ENCODE peak calls at places on chromosomes 2 and 18, in four cellular contexts. H is GM12878, B is H1, K is HepG2. Y is an unnamed sample. For H3K9me3, the result is how much of the 10 kb centered on the place peaks cover.

GRCh38 chr2:24111407-24111861 is 11.7 kb downstream of the PFN4 start:
- DNase-seq in H (no peak), B (no peak), K (no peak), Y (no peak)

GRCh38 chr2:224359569-224359968 is 42.3 kb downstream of the FAM124B start:
- DNase-seq in H (no peak), B (peak), K (peak), Y (peak)

GRCh38 chr2:107412981-107413380 is 413.7 kb upstream of the RGPD4 start:
- DNase-seq in H (no peak), B (no peak), K (no peak), Y (no peak)

GRCh38 chr2:73408198-73408597 is 22.6 kb downstream of the ALMS1 start:
- DNase-seq in H (no peak), B (no peak), K (no peak), Y (no peak)

GRCh38 chr2:160837416-160837815 is 322.8 kb upstream of the TANK start:
- DNase-seq in H (no peak), B (no peak), K (no peak), Y (no peak)

GRCh38 chr2:14944562-14945346 is 312.2 kb downstream of the LRATD1 start:
- DNase-seq in H (no peak), B (peak), K (peak), Y (peak)

GRCh38 chr18:354456-354855 is 86.6 kb upstream of the THOC1 start:
- DNase-seq in H (no peak), B (no peak), K (no peak), Y (no peak)

GRCh38 chr2:221546505-221547225 is 25.4 kb downstream of the EPHA4 start:
- DNase-seq in H (no peak), B (no peak), K (no peak), Y (no peak)

GRCh38 chr2:207334631-207335371 is 169.1 kb upstream of the KLF7 start:
- DNase-seq in H (no peak), B (peak), K (no peak), Y (peak)

GRCh38 chr2:101734511-101735165 is 37.1 kb downstream of the MAP4K4 start:
- DNase-seq in H (no peak), B (no peak), K (no peak), Y (no peak)

DNA sequence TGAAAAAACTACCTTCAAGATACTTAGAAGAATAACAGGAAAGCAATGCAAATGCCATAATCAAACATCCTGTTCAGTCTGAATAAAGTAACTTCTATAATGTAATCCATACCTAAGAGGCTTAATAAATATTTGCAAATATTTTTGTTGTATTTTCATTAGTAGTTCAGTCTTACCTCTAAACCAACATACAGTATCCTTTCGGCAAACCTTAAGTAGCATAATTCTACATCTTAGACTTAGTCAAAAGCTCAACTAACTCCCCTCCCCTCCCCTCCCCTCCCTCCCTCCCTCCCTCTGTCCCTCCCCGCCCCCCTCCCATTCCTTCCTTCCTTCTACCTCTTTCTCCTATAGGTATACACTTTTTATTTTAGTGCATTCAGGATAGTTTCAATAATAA is 1373.2 kb downstream of the SUCLG1 start:
- DNase-seq in H (no peak), B (no peak), K (no peak), Y (no peak)
- TF ChIP-seq SUZ12 in H (no peak), B (no peak), K (no peak), Y (no peak)

GRCh38 chr2:6841537-6842287 is 24.0 kb downstream of the CMPK2 start:
- DNase-seq in H (no peak), B (no peak), K (no peak), Y (no peak)
- H3K9me3 ChIP-seq in H (under half), B (half or more), K (half or more), Y (under half)

GRCh38 chr18:58578321-58578720 is 50.6 kb downstream of the ALPK2 start:
- DNase-seq in H (no peak), B (no peak), K (no peak), Y (no peak)
- H3K4me3 ChIP-seq in H (no peak), B (no peak), K (peak), Y (no peak)

DNA sequence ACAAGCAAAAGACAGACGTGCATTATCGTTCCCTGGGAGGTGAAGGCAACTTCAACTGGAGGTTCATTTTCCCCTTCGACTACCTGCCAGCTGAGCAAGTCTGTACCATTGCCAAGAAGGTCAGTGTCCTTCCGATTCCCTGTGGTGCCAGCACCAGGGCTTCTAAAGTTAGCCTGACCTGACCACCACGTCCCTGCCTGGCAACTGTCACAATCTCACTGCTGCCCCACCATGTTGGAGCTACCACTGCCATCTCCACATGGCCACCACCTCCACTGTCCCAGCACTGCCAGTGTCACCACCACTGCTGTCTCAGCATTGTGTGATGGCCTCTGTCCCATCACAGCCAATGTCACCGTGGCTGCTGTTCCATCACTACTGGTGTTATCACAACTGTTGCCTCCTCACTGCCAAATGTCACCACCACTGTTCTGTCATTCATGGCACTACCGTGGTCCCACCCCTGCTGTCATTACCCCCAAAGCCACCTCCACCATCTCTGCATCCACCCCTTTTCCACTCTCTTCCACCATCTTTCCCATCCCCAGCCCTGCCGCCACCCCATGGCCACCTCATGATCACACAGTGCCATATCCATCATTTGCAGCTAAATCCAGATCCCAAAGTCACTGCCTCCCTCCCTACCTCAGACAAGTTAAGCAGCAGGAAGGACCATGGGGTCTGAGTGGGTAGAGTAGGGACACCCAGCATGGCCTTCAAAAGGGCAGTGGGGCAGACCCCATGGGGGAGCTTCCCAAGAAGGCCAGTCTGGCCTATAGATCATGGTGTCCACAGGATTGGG is 216.5 kb downstream of the DYSF start:
- DNase-seq in H (no peak), B (no peak), K (no peak), Y (no peak)
- TF ChIP-seq SUZ12 in H (no peak), B (no peak), K (no peak), Y (no peak)

DNA sequence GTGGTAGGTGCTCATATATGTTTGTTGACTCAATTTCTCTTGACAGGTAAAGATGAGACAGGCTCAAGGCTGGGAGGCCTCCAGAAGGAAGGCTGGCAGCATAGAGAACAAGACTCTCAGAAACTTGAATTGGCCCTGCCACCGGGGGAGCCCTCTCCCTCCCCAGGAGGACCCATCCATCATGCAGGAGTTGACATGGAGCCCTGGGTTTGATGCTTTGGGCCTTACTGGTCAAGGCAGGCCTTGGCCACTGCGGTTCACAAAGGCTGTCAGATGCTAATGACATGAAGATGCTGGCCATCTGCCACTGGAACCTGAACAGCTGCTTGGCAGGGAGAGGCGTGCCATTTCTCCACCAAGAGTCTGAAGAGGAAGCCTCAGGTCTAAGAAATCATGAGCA is 193.6 kb downstream of the MTCL1 start:
- DNase-seq in H (no peak), B (no peak), K (no peak), Y (no peak)
- H3K9me3 ChIP-seq in H (under half), B (under half), K (under half), Y (under half)

DNA sequence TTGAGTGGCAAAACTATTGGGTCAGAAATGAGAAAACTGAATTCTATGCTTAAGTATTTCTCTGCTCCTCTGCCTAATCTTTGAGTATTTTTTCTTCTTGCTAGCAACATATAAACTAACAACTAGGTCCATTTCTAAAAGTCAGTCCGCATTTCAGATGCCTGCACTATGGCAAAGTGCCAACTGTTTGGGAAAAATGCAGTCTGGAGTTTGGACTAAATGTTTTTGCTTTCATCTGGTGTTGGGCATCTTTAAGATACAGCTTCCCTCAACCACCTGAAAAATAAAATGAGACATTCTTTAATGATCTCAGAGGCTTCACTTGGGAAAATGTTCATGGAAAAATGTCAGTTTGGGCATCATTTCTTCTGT is 300.3 kb downstream of the XIRP2 start:
- DNase-seq in H (no peak), B (no peak), K (no peak), Y (no peak)
- H3K4me3 ChIP-seq in H (no peak), B (no peak), K (no peak), Y (no peak)